ENCODE peak calls at places on chromosome 1, in six cellular contexts. V, H, J, R, O and X are unnamed samples.

GRCh38 chr1:26998319-26999300 is 5.1 kb downstream of the TRNP1 start:
- DNase-seq in V (no peak), H (no peak), J (no peak), R (no peak), O (no peak), X (no peak)

GRCh38 chr1:224623743-224624333 is 7.7 kb downstream of the CNIH3 start:
- DNase-seq in V (peak), H (peak), J (peak), R (peak), O (no peak), X (peak)

GRCh38 chr1:18299441-18300338 is 181.0 kb upstream of the KLHDC7A start:
- DNase-seq in V (peak), H (no peak), J (peak), R (no peak), O (no peak), X (peak)

GRCh38 chr1:1199141-1199960 is 7.0 kb downstream of the TNFRSF18 start:
- DNase-seq in V (no peak), H (no peak), J (no peak), R (no peak), O (no peak), X (no peak)

GRCh38 chr1:232423591-232423990 is 206.3 kb downstream of the SIPA1L2 start:
- DNase-seq in V (no peak), H (no peak), J (no peak), R (no peak), O (no peak), X (no peak)

GRCh38 chr1:51504806-51505525 is 14.1 kb downstream of the EPS15 start:
- DNase-seq in V (no peak), H (no peak), J (peak), R (no peak), O (no peak), X (no peak)

GRCh38 chr1:183044893-183045649 is 21.9 kb downstream of the LAMC1 start:
- DNase-seq in V (no peak), H (no peak), J (no peak), R (no peak), O (no peak), X (no peak)

GRCh38 chr1:56189946-56190920 is 389.1 kb downstream of the PLPP3 start:
- DNase-seq in V (no peak), H (no peak), J (no peak), R (no peak), O (no peak), X (no peak)

GRCh38 chr1:228478912-228479665 is 8.1 kb upstream of the RNF187 start:
- DNase-seq in V (no peak), H (no peak), J (no peak), R (peak), O (no peak), X (no peak)